ENCODE peak calls at places on chromosomes 3 and 15, in seven cellular contexts. R, W, E, B, L, N and F are unnamed samples.

GRCh38 chr15:90362936-90363212 is 10.8 kb downstream of the ZNF774 start:
- DNase-seq in N (no peak), L (no peak), W (peak), B (no peak), E (peak), R (no peak), F (no peak)

GRCh38 chr15:48440084-48440483 is 108.9 kb downstream of the DUT start:
- DNase-seq in B (no peak), W (peak), R (no peak), L (no peak), E (peak), N (no peak), F (no peak)

GRCh38 chr3:178986456-178986855 is 85.2 kb downstream of the ZMAT3 start:
- DNase-seq in N (no peak), W (no peak), R (no peak), B (no peak), E (no peak), L (no peak), F (no peak)

GRCh38 chr3:185502987-185503386 is 4.2 kb upstream of the TMEM41A start:
- DNase-seq in N (no peak), B (no peak), E (no peak), W (no peak), R (no peak), L (no peak), F (no peak)

GRCh38 chr15:64282701-64283100 is 73.3 kb downstream of the CSNK1G1 start:
- DNase-seq in R (no peak), N (no peak), E (no peak), L (no peak), B (no peak), W (peak), F (no peak)

GRCh38 chr3:10015476-10015904 is 10.7 kb upstream of the FANCD2 start:
- DNase-seq in R (no peak), W (peak), E (peak), N (no peak), L (no peak), B (peak), F (peak)

GRCh38 chr15:96330064-96330449 is 443 bp upstream of the NR2F2 start:
- DNase-seq in R (no peak), L (no peak), N (peak), W (peak), E (peak), B (peak), F (peak)

GRCh38 chr15:22979699-22980188 is 424 bp downstream of the CYFIP1 start:
- DNase-seq in W (peak), E (no peak), R (no peak), N (no peak), B (no peak), L (peak), F (no peak)

GRCh38 chr3:196412704-196413103 is 19.5 kb downstream of the UBXN7 start:
- DNase-seq in W (no peak), B (no peak), N (no peak), E (no peak), R (no peak), L (no peak), F (no peak)

GRCh38 chr3:8713901-8714759 is 19.5 kb upstream of the CAV3 start:
- DNase-seq in B (no peak), E (no peak), N (no peak), W (peak), L (no peak), R (no peak), F (no peak)

GRCh38 chr3:73292241-73292640 is 230.8 kb downstream of the EBLN2 start:
- DNase-seq in W (no peak), L (no peak), R (no peak), B (no peak), N (no peak), E (no peak), F (no peak)

GRCh38 chr3:123869165-123869564 is 15.0 kb downstream of the MYLK start:
- DNase-seq in E (no peak), B (no peak), N (no peak), R (no peak), W (peak), L (no peak), F (no peak)

GRCh38 chr15:29126821-29127461 is 142.7 kb downstream of the NSMCE3 start:
- DNase-seq in R (no peak), W (no peak), B (no peak), L (peak), N (no peak), E (no peak), F (no peak)

GRCh38 chr15:68816795-68817303 is 3.8 kb downstream of the ANP32A start:
- DNase-seq in B (no peak), L (no peak), N (no peak), E (no peak), W (peak), R (no peak), F (no peak)

GRCh38 chr3:184540777-184541681 is 20.6 kb upstream of the EPHB3 start:
- DNase-seq in R (peak), W (peak), B (no peak), N (peak), E (no peak), L (no peak), F (peak)

GRCh38 chr15:67110958-67111864 is 45.8 kb downstream of the SMAD3 start:
- DNase-seq in R (no peak), E (no peak), W (no peak), B (no peak), N (no peak), L (no peak), F (no peak)